ENCODE peak calls at places on chromosomes 11 and 22, in six cellular contexts. U is CD8-positive, alpha-beta T cell; S is nephron progenitor cell; Z is neural crest cell; C is HFFc6; E is HCT116. X is an unnamed sample.

GRCh38 chr11:105000797-105001196 is 22.2 kb downstream of the CASP5 start:
- DNase-seq in U (peak), S (no peak), Z (no peak), C (no peak), E (peak), X (no peak)

GRCh38 chr22:49049691-49050090 is 778.0 kb downstream of the BRD1 start:
- DNase-seq in U (no peak), S (no peak), Z (no peak), C (no peak), E (no peak), X (no peak)

GRCh38 chr11:101063706-101064105 is 65.9 kb downstream of the PGR start:
- DNase-seq in U (no peak), S (no peak), Z (no peak), C (no peak), E (no peak), X (no peak)

GRCh38 chr11:82869657-82870056 is 30.6 kb downstream of the PRCP start:
- DNase-seq in U (no peak), S (no peak), Z (no peak), C (no peak), E (no peak), X (no peak)

GRCh38 chr11:50037282-50037681 is 4.6 kb downstream of the OR4C45 start:
- DNase-seq in U (no peak), S (no peak), Z (no peak), C (no peak), E (no peak), X (no peak)

GRCh38 chr11:82732734-82733443 is 775 bp downstream of the FAM181B start:
- DNase-seq in U (no peak), S (peak), Z (no peak), C (no peak), E (no peak), X (no peak)

GRCh38 chr11:72574046-72574445 is 100.2 kb downstream of the PDE2A start:
- DNase-seq in U (no peak), S (no peak), Z (no peak), C (no peak), E (no peak), X (peak)

GRCh38 chr11:11047851-11048610 is 190.2 kb upstream of the ZBED5 start:
- DNase-seq in U (no peak), S (no peak), Z (no peak), C (no peak), E (no peak), X (no peak)

GRCh38 chr11:69000831-69001245 is 12.2 kb downstream of the MRGPRF start:
- DNase-seq in U (no peak), S (no peak), Z (no peak), C (peak), E (peak), X (no peak)

GRCh38 chr11:114594703-114595102 is 883 bp downstream of the NXPE4 start:
- DNase-seq in U (no peak), S (no peak), Z (no peak), C (no peak), E (no peak), X (no peak)

GRCh38 chr22:17964647-17965046 is 59.7 kb downstream of the MICAL3 start:
- DNase-seq in U (no peak), S (no peak), Z (no peak), C (no peak), E (no peak), X (no peak)

GRCh38 chr11:77728203-77728786 is 90.7 kb upstream of the CLNS1A start:
- DNase-seq in U (no peak), S (no peak), Z (no peak), C (no peak), E (no peak), X (no peak)

GRCh38 chr11:44309483-44310197 is at the start of gene ALX4:
- DNase-seq in U (no peak), S (peak), Z (no peak), C (peak), E (no peak), X (no peak)

GRCh38 chr22:46673677-46674236 is 53.6 kb downstream of the GRAMD4 start:
- DNase-seq in U (no peak), S (no peak), Z (no peak), C (no peak), E (no peak), X (no peak)

GRCh38 chr11:16979708-16980622 is 34.2 kb downstream of the PLEKHA7 start:
- DNase-seq in U (no peak), S (no peak), Z (no peak), C (no peak), E (no peak), X (no peak)

GRCh38 chr11:43943357-43943930 is 1.0 kb downstream of the C11orf96 start:
- DNase-seq in U (no peak), S (no peak), Z (no peak), C (no peak), E (no peak), X (no peak)

GRCh38 chr11:88352139-88352538 is 14.6 kb upstream of the CTSC start:
- DNase-seq in U (no peak), S (no peak), Z (no peak), C (peak), E (no peak), X (no peak)

GRCh38 chr11:2451916-2452694 is 7.3 kb downstream of the KCNQ1 start:
- DNase-seq in U (no peak), S (no peak), Z (no peak), C (no peak), E (no peak), X (peak)

GRCh38 chr22:36409911-36410756 is 22.4 kb upstream of the MYH9 start:
- DNase-seq in U (peak), S (peak), Z (peak), C (no peak), E (peak), X (peak)

GRCh38 chr11:128026596-128026995 is 560.8 kb downstream of the ETS1 start:
- DNase-seq in U (no peak), S (no peak), Z (no peak), C (peak), E (no peak), X (peak)

GRCh38 chr11:118521892-118522311 is 5.4 kb upstream of the TTC36 start:
- DNase-seq in U (no peak), S (no peak), Z (no peak), C (no peak), E (no peak), X (no peak)

GRCh38 chr22:35539910-35540599 is 576 bp upstream of the RASD2 start:
- DNase-seq in U (peak), S (peak), Z (peak), C (no peak), E (no peak), X (no peak)

GRCh38 chr11:1140642-1141490 is 16.9 kb upstream of the MUC5AC start:
- DNase-seq in U (no peak), S (peak), Z (no peak), C (no peak), E (no peak), X (no peak)

GRCh38 chr11:125202362-125202880 is 37.9 kb downstream of the PKNOX2 start:
- DNase-seq in U (no peak), S (no peak), Z (no peak), C (no peak), E (no peak), X (no peak)

DNA sequence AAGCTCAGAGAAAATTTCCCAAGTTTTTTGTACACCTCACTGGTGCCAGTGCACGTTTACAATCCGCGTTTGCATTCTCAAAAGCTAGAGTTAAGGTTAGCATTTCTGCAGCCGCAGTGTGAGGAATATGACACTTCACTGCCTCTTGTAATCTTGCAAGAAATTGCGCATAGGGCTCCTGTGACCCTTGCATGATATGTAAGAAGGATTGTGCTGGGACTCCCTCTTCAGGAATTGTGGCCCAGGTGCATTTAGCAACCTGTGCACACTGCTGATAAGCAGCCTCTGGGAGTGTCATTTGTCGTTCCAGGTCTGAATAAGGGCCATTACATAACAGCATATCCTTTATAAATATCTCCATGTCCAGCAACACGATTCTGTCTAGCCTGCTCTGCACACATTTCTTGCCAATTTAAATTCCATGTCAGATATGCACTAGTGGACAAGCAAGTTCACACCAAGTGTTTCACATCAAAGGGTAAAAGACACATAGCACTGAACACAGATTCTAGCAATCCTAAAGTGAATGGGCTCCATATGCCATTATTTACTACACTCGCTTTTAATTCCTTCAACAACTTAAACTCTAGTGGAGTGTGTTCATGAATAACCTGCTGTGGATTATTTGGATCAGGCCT is 69.2 kb upstream of the INCENP start:
- DNase-seq in U (no peak), S (no peak), Z (no peak), C (peak), E (peak), X (no peak)
- TF ChIP-seq CTCF in U (no peak), S (peak), Z (no peak), C (peak), E (peak), X (peak)

GRCh38 chr11:22624742-22625447 is 728 bp downstream of the FANCF start:
- DNase-seq in U (peak), S (peak), Z (no peak), C (peak), E (peak), X (peak)
- TF ChIP-seq CTCF in U (peak), S (peak), Z (peak), C (peak), E (peak), X (peak)

GRCh38 chr11:119672597-119672996 is 56.4 kb downstream of the NECTIN1 start:
- DNase-seq in U (no peak), S (no peak), Z (no peak), C (no peak), E (no peak), X (no peak)

GRCh38 chr11:119671048-119671447 is 58.0 kb downstream of the NECTIN1 start:
- DNase-seq in U (no peak), S (no peak), Z (no peak), C (peak), E (no peak), X (no peak)

GRCh38 chr11:119676461-119677020 is 52.5 kb downstream of the NECTIN1 start:
- DNase-seq in U (no peak), S (no peak), Z (no peak), C (peak), E (no peak), X (no peak)

GRCh38 chr11:119671561-119672015 is 57.4 kb downstream of the NECTIN1 start:
- DNase-seq in U (no peak), S (no peak), Z (no peak), C (peak), E (no peak), X (no peak)

DNA sequence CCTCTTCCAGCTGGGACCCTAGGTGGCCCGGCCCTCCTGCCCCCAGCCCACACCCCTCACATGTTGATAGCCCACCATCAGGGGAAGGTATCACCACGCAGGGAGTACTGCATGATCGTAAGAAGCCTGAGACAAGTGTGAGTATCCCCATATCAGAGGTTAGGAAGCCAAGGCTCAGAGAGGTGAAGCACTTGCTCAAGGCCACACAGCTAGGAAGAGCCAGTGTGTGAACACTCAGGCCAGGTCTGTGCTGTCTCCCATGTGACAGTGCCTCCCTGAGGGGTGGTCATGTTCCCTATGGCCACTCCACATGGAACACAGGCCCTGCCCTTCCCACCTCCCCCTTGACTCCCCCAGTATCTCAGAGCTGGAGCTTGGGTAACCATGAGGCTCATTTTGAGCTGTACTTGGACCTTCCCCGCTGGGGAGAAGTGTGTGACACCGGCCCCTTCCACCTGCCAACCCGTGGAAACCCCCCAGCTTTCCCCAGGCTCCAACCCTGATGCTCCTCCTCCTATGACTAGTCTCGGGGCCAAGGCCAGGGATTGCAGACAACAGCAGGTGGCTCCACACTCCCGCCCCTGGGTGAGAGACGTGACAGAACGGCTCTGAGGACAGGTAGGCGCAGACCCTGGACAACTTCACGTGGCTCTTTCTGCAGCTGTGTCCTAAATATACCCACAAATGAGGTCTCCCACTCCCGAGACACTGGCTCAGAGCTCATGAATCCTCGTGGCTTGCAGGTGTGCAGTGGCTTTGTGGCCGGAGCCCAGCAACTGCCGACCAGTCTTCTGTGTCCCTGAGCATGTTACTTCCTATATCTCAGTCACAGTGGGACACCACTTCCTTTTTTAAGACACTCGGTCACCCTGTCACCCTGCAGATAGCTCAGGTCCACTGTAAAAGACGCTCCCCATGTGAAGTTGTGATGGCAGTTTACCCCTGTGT is 55.3 kb downstream of the NECTIN1 start:
- DNase-seq in U (no peak), S (no peak), Z (no peak), C (no peak), E (no peak), X (no peak)
- TF ChIP-seq CTCF in U (no peak), S (no peak), Z (no peak), C (no peak), E (no peak), X (no peak)

DNA sequence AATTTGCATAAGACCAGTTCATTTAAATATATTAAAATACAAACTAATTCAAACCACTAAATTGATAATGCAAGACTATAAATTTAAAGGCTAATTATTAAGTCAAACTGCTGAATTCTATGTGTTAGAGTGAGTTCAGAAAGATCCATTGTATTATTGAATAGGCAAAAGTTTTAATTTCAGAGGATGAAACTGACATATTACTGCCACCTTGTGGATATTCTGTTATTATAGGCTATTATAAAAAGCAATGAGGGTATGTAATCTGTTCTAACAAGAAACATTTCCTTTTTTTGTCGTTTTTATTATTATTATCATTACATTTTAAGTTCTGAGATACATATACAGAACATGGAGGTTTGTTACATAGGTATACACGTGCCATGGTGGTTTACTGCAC is 20.9 kb upstream of the NAALAD2 start:
- DNase-seq in U (no peak), S (no peak), Z (no peak), C (no peak), E (no peak), X (no peak)
- TF ChIP-seq CTCF in U (peak), S (peak), Z (peak), C (peak), E (peak), X (peak)

DNA sequence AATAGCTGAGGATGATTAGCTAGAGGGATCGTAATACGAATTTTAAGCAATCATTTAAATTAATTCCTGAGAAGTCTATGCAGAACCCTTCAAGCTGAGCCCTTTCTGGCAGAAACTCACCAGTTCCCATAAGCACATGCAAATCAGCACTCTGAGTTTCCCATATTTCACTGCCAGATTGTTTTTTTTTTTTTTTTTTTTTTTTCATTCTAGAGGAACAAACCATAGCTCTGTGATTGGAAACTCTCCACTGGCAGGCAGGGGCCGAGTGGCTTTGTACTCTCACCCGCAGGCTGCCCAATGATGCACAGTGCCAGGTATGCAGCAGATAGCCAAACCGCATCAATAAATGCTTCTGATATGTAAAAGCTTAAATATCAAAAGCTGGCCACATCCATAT is 145.6 kb downstream of the EFCAB6 start:
- DNase-seq in U (no peak), S (no peak), Z (no peak), C (no peak), E (no peak), X (no peak)
- TF ChIP-seq CTCF in U (no peak), S (no peak), Z (no peak), C (no peak), E (no peak), X (no peak)

GRCh38 chr22:25375683-25376082 is 156.2 kb downstream of the CRYBB2 start:
- DNase-seq in U (no peak), S (no peak), Z (no peak), C (no peak), E (no peak), X (no peak)
- TF ChIP-seq CTCF in U (no peak), S (no peak), Z (no peak), C (no peak), E (no peak), X (no peak)